ENCODE peak calls at places on chromosome 9, in five cellular contexts. One of them, this sample, is unnamed.

GRCh38 chr9:18786196-18786595 is 246.8 kb downstream of the SAXO1 start:
- DNase-seq in CD14-positive monocyte: no peak
- DNase-seq in RWPE1: no peak
- DNase-seq in fibroblast of mammary gland: no peak
- DNase-seq in mesenteric fat pad: no peak
- DNase-seq in this sample: no peak

GRCh38 chr9:15403155-15403554 is 19.5 kb upstream of the SNAPC3 start:
- DNase-seq in fibroblast of mammary gland: peak
- DNase-seq in CD14-positive monocyte: no peak
- DNase-seq in RWPE1: no peak
- DNase-seq in mesenteric fat pad: no peak
- DNase-seq in this sample: peak

GRCh38 chr9:79134654-79135053 is 437.1 kb upstream of the TLE4 start:
- DNase-seq in RWPE1: no peak
- DNase-seq in fibroblast of mammary gland: no peak
- DNase-seq in CD14-positive monocyte: no peak
- DNase-seq in mesenteric fat pad: no peak
- DNase-seq in this sample: peak

GRCh38 chr9:21576331-21577189 is 94.4 kb upstream of the IFNE start:
- DNase-seq in mesenteric fat pad: no peak
- DNase-seq in RWPE1: peak
- DNase-seq in fibroblast of mammary gland: peak
- DNase-seq in CD14-positive monocyte: no peak
- DNase-seq in this sample: peak

GRCh38 chr9:101408374-101409078 is 9.9 kb downstream of the ZNF189 start:
- DNase-seq in mesenteric fat pad: no peak
- DNase-seq in RWPE1: no peak
- DNase-seq in fibroblast of mammary gland: peak
- DNase-seq in CD14-positive monocyte: no peak
- DNase-seq in this sample: no peak

GRCh38 chr9:128153117-128153946 is 4.1 kb downstream of the LCN2 start:
- DNase-seq in fibroblast of mammary gland: no peak
- DNase-seq in CD14-positive monocyte: no peak
- DNase-seq in mesenteric fat pad: no peak
- DNase-seq in RWPE1: no peak
- DNase-seq in this sample: no peak

GRCh38 chr9:12816656-12817101 is 41.9 kb downstream of the LURAP1L start:
- DNase-seq in RWPE1: no peak
- DNase-seq in CD14-positive monocyte: no peak
- DNase-seq in mesenteric fat pad: no peak
- DNase-seq in fibroblast of mammary gland: no peak
- DNase-seq in this sample: no peak

GRCh38 chr9:116860509-116861120 is 173.5 kb downstream of the TRIM32 start:
- DNase-seq in mesenteric fat pad: no peak
- DNase-seq in CD14-positive monocyte: no peak
- DNase-seq in fibroblast of mammary gland: peak
- DNase-seq in RWPE1: peak
- DNase-seq in this sample: peak

GRCh38 chr9:88236531-88237453 is 98.5 kb upstream of the SPATA31C2 start:
- DNase-seq in CD14-positive monocyte: no peak
- DNase-seq in fibroblast of mammary gland: peak
- DNase-seq in mesenteric fat pad: no peak
- DNase-seq in RWPE1: no peak
- DNase-seq in this sample: peak

GRCh38 chr9:21964925-21965385 is 29.2 kb downstream of the CDKN2A start:
- DNase-seq in RWPE1: no peak
- DNase-seq in fibroblast of mammary gland: peak
- DNase-seq in CD14-positive monocyte: peak
- DNase-seq in mesenteric fat pad: peak
- DNase-seq in this sample: peak

GRCh38 chr9:121881920-121882500 is 211.1 kb downstream of the TTLL11 start:
- DNase-seq in CD14-positive monocyte: no peak
- DNase-seq in fibroblast of mammary gland: no peak
- DNase-seq in RWPE1: no peak
- DNase-seq in mesenteric fat pad: peak
- DNase-seq in this sample: no peak

GRCh38 chr9:37947987-37948386 is 44.1 kb upstream of the SLC25A51 start:
- DNase-seq in CD14-positive monocyte: no peak
- DNase-seq in fibroblast of mammary gland: peak
- DNase-seq in RWPE1: no peak
- DNase-seq in mesenteric fat pad: no peak
- DNase-seq in this sample: no peak

GRCh38 chr9:31745886-31746285 is 638.6 kb upstream of the ACO1 start:
- DNase-seq in mesenteric fat pad: no peak
- DNase-seq in CD14-positive monocyte: no peak
- DNase-seq in fibroblast of mammary gland: no peak
- DNase-seq in RWPE1: no peak
- DNase-seq in this sample: no peak

GRCh38 chr9:109487247-109487646 is 10.9 kb downstream of the PTPN3 start:
- DNase-seq in mesenteric fat pad: no peak
- DNase-seq in RWPE1: peak
- DNase-seq in CD14-positive monocyte: no peak
- DNase-seq in fibroblast of mammary gland: no peak
- DNase-seq in this sample: no peak

GRCh38 chr9:18893491-18893890 is 139.5 kb downstream of the SAXO1 start:
- DNase-seq in mesenteric fat pad: no peak
- DNase-seq in RWPE1: no peak
- DNase-seq in fibroblast of mammary gland: no peak
- DNase-seq in CD14-positive monocyte: no peak
- DNase-seq in this sample: peak

GRCh38 chr9:113185271-113185670 is 34.5 kb downstream of the SLC31A2 start:
- DNase-seq in fibroblast of mammary gland: peak
- DNase-seq in mesenteric fat pad: no peak
- DNase-seq in CD14-positive monocyte: no peak
- DNase-seq in RWPE1: no peak
- DNase-seq in this sample: no peak

GRCh38 chr9:37952731-37953130 is 48.8 kb upstream of the SLC25A51 start:
- DNase-seq in fibroblast of mammary gland: peak
- DNase-seq in mesenteric fat pad: no peak
- DNase-seq in CD14-positive monocyte: no peak
- DNase-seq in RWPE1: peak
- DNase-seq in this sample: peak

GRCh38 chr9:34380511-34381315 is 4.0 kb upstream of the MYORG start:
- DNase-seq in mesenteric fat pad: peak
- DNase-seq in RWPE1: peak
- DNase-seq in fibroblast of mammary gland: peak
- DNase-seq in CD14-positive monocyte: peak
- DNase-seq in this sample: peak

GRCh38 chr9:98750396-98751060 is 41.8 kb upstream of the GABBR2 start:
- DNase-seq in mesenteric fat pad: no peak
- DNase-seq in RWPE1: no peak
- DNase-seq in CD14-positive monocyte: no peak
- DNase-seq in fibroblast of mammary gland: no peak
- DNase-seq in this sample: peak

GRCh38 chr9:489198-490197 is 274.8 kb downstream of the DOCK8 start:
- DNase-seq in fibroblast of mammary gland: no peak
- DNase-seq in RWPE1: no peak
- DNase-seq in CD14-positive monocyte: no peak
- DNase-seq in mesenteric fat pad: no peak
- DNase-seq in this sample: no peak

GRCh38 chr9:71037521-71037920 is 83.9 kb downstream of the TRPM3 start:
- DNase-seq in mesenteric fat pad: no peak
- DNase-seq in fibroblast of mammary gland: no peak
- DNase-seq in CD14-positive monocyte: no peak
- DNase-seq in RWPE1: no peak
- DNase-seq in this sample: no peak

GRCh38 chr9:123894822-123895221 is 35.1 kb downstream of the DENND1A start:
- DNase-seq in CD14-positive monocyte: no peak
- DNase-seq in fibroblast of mammary gland: no peak
- DNase-seq in RWPE1: no peak
- DNase-seq in mesenteric fat pad: no peak
- DNase-seq in this sample: no peak

GRCh38 chr9:97900738-97901565 is 21.3 kb downstream of the TRMO start:
- DNase-seq in RWPE1: peak
- DNase-seq in mesenteric fat pad: no peak
- DNase-seq in CD14-positive monocyte: no peak
- DNase-seq in fibroblast of mammary gland: peak
- DNase-seq in this sample: peak

This sample was measured in iris pigment epithelial cell.